ENCODE peak calls at places on chromosomes 16 and 17, in seven cellular contexts. J is A549; A is effector memory CD4-positive, alpha-beta T cell; N is K562; V is trophoblast cell; I is DND-41; P is PC-3. T is an unnamed sample.

GRCh38 chr17:4344926-4345325 is 21.5 kb downstream of the UBE2G1 start:
- DNase-seq in J (no peak), A (no peak), N (no peak), V (no peak), I (no peak), P (no peak), T (no peak)

GRCh38 chr16:13767215-13767614 is 152.7 kb upstream of the ERCC4 start:
- DNase-seq in J (no peak), A (no peak), N (no peak), V (no peak), I (no peak), P (no peak), T (peak)

GRCh38 chr16:56401482-56401881 is 23.9 kb downstream of the AMFR start:
- DNase-seq in J (peak), A (no peak), N (peak), V (peak), I (no peak), P (peak), T (no peak)

GRCh38 chr16:88694221-88695087 is 8.1 kb upstream of the SNAI3 start:
- DNase-seq in J (no peak), A (no peak), N (no peak), V (no peak), I (no peak), P (no peak), T (no peak)

GRCh38 chr17:49993423-49994037 is 1.5 kb downstream of the DLX3 start:
- DNase-seq in J (no peak), A (no peak), N (no peak), V (peak), I (no peak), P (peak), T (no peak)

GRCh38 chr16:67547423-67548264 is 14.7 kb upstream of the CTCF start:
- DNase-seq in J (no peak), A (peak), N (no peak), V (no peak), I (peak), P (no peak), T (no peak)

GRCh38 chr17:75875182-75875939 is 3.0 kb downstream of the TRIM47 start:
- DNase-seq in J (no peak), A (no peak), N (no peak), V (no peak), I (no peak), P (no peak), T (no peak)

GRCh38 chr17:65698381-65699061 is 137.1 kb upstream of the AXIN2 start:
- DNase-seq in J (peak), A (no peak), N (no peak), V (peak), I (no peak), P (no peak), T (no peak)

GRCh38 chr16:14322186-14322585 is 251.1 kb downstream of the MRTFB start:
- DNase-seq in J (no peak), A (no peak), N (no peak), V (no peak), I (no peak), P (no peak), T (no peak)

GRCh38 chr16:58661199-58661830 is 23.3 kb downstream of the SLC38A7 start:
- DNase-seq in J (peak), A (no peak), N (peak), V (peak), I (no peak), P (peak), T (no peak)

GRCh38 chr16:12455287-12455798 is 348.3 kb downstream of the CPPED1 start:
- DNase-seq in J (peak), A (no peak), N (peak), V (peak), I (peak), P (peak), T (no peak)

GRCh38 chr16:15796885-15797284 is 59.9 kb downstream of the MYH11 start:
- DNase-seq in J (no peak), A (no peak), N (no peak), V (no peak), I (no peak), P (no peak), T (no peak)

GRCh38 chr16:67241008-67241900 is 6.0 kb downstream of the FHOD1 start:
- DNase-seq in J (peak), A (no peak), N (peak), V (peak), I (no peak), P (peak), T (no peak)

GRCh38 chr17:31587462-31587861 is 196.0 kb downstream of the RAB11FIP4 start:
- DNase-seq in J (no peak), A (no peak), N (no peak), V (no peak), I (no peak), P (no peak), T (no peak)

GRCh38 chr16:27860091-27860490 is 203.4 kb downstream of the GSG1L start:
- DNase-seq in J (no peak), A (no peak), N (no peak), V (no peak), I (no peak), P (no peak), T (no peak)

GRCh38 chr17:76243826-76244679 is 3.8 kb upstream of the RNF157 start:
- DNase-seq in J (no peak), A (no peak), N (no peak), V (peak), I (peak), P (no peak), T (no peak)

GRCh38 chr16:87064731-87065720 is 252.2 kb downstream of the C16orf95 start:
- DNase-seq in J (no peak), A (no peak), N (no peak), V (no peak), I (no peak), P (no peak), T (no peak)

GRCh38 chr17:51258756-51259573 is 884 bp downstream of the MBTD1 start:
- DNase-seq in J (peak), A (no peak), N (peak), V (peak), I (peak), P (peak), T (no peak)

GRCh38 chr17:32335647-32336046 is 6.3 kb downstream of the C17orf75 start:
- DNase-seq in J (no peak), A (no peak), N (no peak), V (no peak), I (no peak), P (no peak), T (no peak)

GRCh38 chr16:51853586-51853985 is 693.4 kb downstream of the TOX3 start:
- DNase-seq in J (no peak), A (no peak), N (no peak), V (no peak), I (no peak), P (no peak), T (no peak)

GRCh38 chr17:66495035-66495434 is 192.6 kb downstream of the PRKCA start:
- DNase-seq in J (no peak), A (no peak), N (no peak), V (no peak), I (no peak), P (no peak), T (no peak)

GRCh38 chr17:12041316-12041715 is 20.6 kb downstream of the MAP2K4 start:
- DNase-seq in J (peak), A (no peak), N (no peak), V (peak), I (no peak), P (peak), T (no peak)

GRCh38 chr16:50598256-50598894 is 50.2 kb downstream of the NKD1 start:
- DNase-seq in J (no peak), A (no peak), N (no peak), V (no peak), I (no peak), P (no peak), T (no peak)

GRCh38 chr17:7290685-7291084 is 3.8 kb downstream of the YBX2 start:
- DNase-seq in J (no peak), A (no peak), N (no peak), V (no peak), I (no peak), P (no peak), T (no peak)

GRCh38 chr16:12613131-12613991 is 190.3 kb downstream of the CPPED1 start:
- DNase-seq in J (peak), A (no peak), N (peak), V (peak), I (peak), P (peak), T (no peak)

GRCh38 chr17:47694818-47695663 is 1.1 kb downstream of the TBKBP1 start:
- DNase-seq in J (no peak), A (no peak), N (peak), V (peak), I (peak), P (peak), T (no peak)

GRCh38 chr16:67661101-67661661 is 421 bp downstream of the PARD6A start:
- DNase-seq in J (peak), A (no peak), N (no peak), V (peak), I (no peak), P (peak), T (no peak)

GRCh38 chr16:30964540-30965226 is 7.1 kb downstream of the SETD1A start:
- DNase-seq in J (no peak), A (no peak), N (no peak), V (no peak), I (no peak), P (no peak), T (no peak)

GRCh38 chr17:75078097-75079022 is 9.4 kb upstream of the SLC16A5 start:
- DNase-seq in J (peak), A (no peak), N (no peak), V (peak), I (no peak), P (peak), T (no peak)

GRCh38 chr16:17266606-17267313 is 204.0 kb downstream of the XYLT1 start:
- DNase-seq in J (no peak), A (no peak), N (no peak), V (no peak), I (no peak), P (no peak), T (no peak)

GRCh38 chr17:75695141-75695829 is 26.0 kb upstream of the ITGB4 start:
- DNase-seq in J (peak), A (no peak), N (no peak), V (no peak), I (no peak), P (peak), T (no peak)

GRCh38 chr17:62919388-62919787 is 46.6 kb upstream of the TANC2 start:
- DNase-seq in J (peak), A (no peak), N (peak), V (no peak), I (no peak), P (peak), T (no peak)

GRCh38 chr16:86994651-86995171 is 322.5 kb downstream of the C16orf95 start:
- DNase-seq in J (peak), A (no peak), N (peak), V (no peak), I (no peak), P (peak), T (no peak)

GRCh38 chr17:72004011-72004427 is 116.8 kb upstream of the SOX9 start:
- DNase-seq in J (peak), A (no peak), N (no peak), V (no peak), I (no peak), P (peak), T (no peak)

GRCh38 chr17:79541038-79541437 is 69.8 kb downstream of the RBFOX3 start:
- DNase-seq in J (no peak), A (no peak), N (no peak), V (no peak), I (no peak), P (no peak), T (no peak)

GRCh38 chr17:77366558-77367245 is 225.9 kb downstream of the SEC14L1 start:
- DNase-seq in J (no peak), A (no peak), N (no peak), V (no peak), I (no peak), P (no peak), T (no peak)

GRCh38 chr16:86962913-86963312 is 354.3 kb downstream of the C16orf95 start:
- DNase-seq in J (no peak), A (no peak), N (peak), V (no peak), I (no peak), P (no peak), T (no peak)

GRCh38 chr16:47056704-47057630 is 83.5 kb upstream of the DNAJA2 start:
- DNase-seq in J (no peak), A (no peak), N (no peak), V (no peak), I (no peak), P (no peak), T (no peak)

GRCh38 chr17:61335105-61335844 is 64.4 kb upstream of the TBX2 start:
- DNase-seq in J (peak), A (no peak), N (no peak), V (no peak), I (no peak), P (peak), T (no peak)
- H3K27ac ChIP-seq in J (peak), A (no peak), N (no peak), V (no peak), I (no peak), P (peak), T (no peak)

DNA sequence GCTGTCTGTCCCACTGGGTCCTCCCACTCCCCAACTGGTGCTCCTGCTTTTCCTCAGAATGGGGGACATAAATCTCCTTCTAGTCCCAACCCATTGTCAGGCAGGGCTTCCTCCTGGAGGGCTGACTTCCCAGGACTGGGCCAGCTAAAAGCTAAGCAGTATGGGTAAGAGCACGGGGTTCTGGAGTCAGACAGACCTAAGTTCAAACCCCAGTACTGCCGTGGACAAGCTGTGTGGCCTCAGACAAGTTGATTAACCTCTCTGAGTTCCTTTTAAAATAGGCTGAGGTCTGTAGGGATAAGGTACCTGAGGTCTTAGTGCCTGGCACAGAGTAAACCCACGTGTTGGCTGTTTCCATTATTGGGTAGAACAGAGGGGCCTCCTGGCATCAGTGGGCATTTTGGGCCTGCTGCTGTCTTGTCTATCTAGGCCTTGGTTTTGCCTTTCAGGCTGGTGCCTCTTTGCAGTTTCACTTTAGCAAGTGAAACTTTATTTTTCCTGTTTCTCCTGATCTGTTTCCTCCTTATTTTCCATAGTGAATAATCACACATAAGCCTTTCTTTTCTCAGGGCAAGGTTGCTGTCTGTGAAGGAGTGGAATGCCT is 114.6 kb downstream of the PRKCB start:
- DNase-seq in J (no peak), A (no peak), N (no peak), V (no peak), I (no peak), P (no peak), T (no peak)
- H3K27ac ChIP-seq in J (no peak), A (peak), N (peak), V (no peak), I (peak), P (no peak), T (peak)

GRCh38 chr17:41019415-41019814 is 7.6 kb downstream of the KRTAP1-5 start:
- DNase-seq in J (no peak), A (no peak), N (no peak), V (no peak), I (no peak), P (no peak), T (no peak)

GRCh38 chr17:41013606-41014005 is 4.7 kb upstream of the KRTAP3-1 start:
- DNase-seq in J (no peak), A (no peak), N (no peak), V (no peak), I (no peak), P (no peak), T (no peak)

GRCh38 chr17:41013181-41013580 is 4.3 kb upstream of the KRTAP3-1 start:
- DNase-seq in J (no peak), A (no peak), N (no peak), V (no peak), I (no peak), P (peak), T (peak)

GRCh38 chr17:41015473-41015872 is 6.5 kb upstream of the KRTAP3-1 start:
- DNase-seq in J (no peak), A (no peak), N (no peak), V (no peak), I (no peak), P (no peak), T (no peak)

GRCh38 chr17:41016578-41017215 is 7.8 kb upstream of the KRTAP3-1 start:
- DNase-seq in J (no peak), A (no peak), N (no peak), V (no peak), I (no peak), P (no peak), T (no peak)
- H3K27ac ChIP-seq in J (no peak), A (no peak), N (no peak), V (no peak), I (no peak), P (no peak), T (no peak)

DNA sequence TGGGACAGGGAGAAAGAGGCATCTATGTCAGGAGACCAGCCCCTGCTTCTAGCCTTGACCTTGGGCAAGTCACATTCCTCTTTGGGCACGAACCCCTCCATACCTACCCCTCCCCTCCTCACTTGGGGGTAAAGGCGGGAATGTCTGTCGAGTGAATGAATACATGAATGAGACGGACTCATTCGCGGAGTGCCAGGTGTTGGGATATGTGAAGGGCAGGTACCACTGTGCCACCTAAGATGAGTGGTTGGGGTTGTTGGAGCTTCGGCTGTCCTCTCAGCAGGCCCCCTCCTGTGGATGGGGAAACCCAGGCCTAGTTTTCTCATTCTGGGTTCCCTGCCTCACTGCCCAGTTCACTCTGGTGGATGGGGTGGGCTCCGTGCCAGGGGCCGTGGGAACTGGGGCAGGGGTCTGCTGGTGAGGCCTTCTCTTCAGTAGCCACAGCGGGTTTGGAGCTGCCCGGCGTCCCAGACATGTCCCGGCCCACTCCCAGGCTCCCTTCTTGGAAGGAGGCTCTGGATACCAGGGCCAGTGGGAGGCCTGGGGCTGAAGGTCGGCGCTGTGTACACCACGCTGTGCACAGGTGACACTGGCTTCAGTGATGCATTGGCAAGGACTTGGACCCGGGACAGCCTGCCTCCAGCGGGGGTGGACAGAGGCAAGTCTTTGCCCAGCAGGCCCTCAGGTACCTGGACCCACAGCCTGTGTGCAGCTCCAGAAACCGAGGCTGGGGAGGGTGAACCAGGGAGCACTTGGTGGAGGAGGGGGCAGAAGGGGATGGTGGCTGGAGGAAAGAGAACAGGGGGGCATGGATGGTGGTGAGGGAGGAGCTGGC is 5.6 kb downstream of the GLIS2 start:
- DNase-seq in J (no peak), A (no peak), N (no peak), V (no peak), I (no peak), P (no peak), T (no peak)
- H3K27ac ChIP-seq in J (no peak), A (no peak), N (no peak), V (no peak), I (no peak), P (no peak), T (no peak)

GRCh38 chr17:8479431-8479947 is 43.8 kb downstream of the NDEL1 start:
- DNase-seq in J (no peak), A (no peak), N (no peak), V (no peak), I (no peak), P (no peak), T (no peak)
- H3K27ac ChIP-seq in J (no peak), A (no peak), N (no peak), V (no peak), I (no peak), P (no peak), T (no peak)

DNA sequence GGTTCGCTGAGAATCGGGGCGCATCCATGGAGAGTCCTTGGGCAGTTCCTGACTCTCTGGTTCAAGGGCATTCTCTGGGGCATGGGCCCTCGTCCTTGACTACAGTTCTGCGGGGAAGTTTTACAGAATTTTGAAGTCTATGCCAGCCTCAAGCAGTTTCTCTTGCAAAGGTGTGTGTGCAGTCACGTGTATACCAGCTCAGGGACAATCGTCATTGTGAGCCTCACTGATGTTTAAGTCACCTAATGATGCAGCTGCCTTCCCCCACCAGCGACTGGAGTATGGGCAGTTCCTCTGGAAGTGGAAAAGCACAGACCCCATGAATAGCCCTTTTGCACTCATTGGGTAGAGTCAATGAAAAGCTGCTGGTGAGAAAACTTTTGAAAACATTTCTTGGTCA is 1.3 kb downstream of the PLCG2 start:
- DNase-seq in J (no peak), A (no peak), N (no peak), V (no peak), I (no peak), P (no peak), T (no peak)
- H3K27ac ChIP-seq in J (no peak), A (no peak), N (no peak), V (no peak), I (no peak), P (no peak), T (no peak)

DNA sequence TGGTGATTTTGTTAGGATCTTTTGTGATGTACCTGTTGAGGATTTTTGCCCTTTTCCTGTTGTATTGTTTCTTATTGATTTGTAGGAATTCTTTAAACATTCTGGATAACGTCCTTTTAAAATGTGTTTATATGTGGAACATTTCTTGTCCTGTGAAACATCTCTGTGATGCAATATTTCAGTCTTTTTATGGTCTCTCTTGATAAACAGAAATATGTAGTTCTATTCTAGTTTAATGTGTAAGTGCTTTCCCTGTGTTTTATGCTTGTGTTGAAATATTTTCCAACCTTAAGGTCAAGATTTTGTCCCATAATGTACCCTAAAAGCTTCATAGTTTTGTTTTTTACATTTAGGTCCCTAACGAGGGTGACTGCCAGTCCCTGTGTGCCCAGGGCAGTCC is 44.0 kb downstream of the RPTOR start:
- DNase-seq in J (no peak), A (no peak), N (no peak), V (no peak), I (no peak), P (no peak), T (no peak)
- H3K27ac ChIP-seq in J (no peak), A (no peak), N (no peak), V (no peak), I (no peak), P (no peak), T (peak)

DNA sequence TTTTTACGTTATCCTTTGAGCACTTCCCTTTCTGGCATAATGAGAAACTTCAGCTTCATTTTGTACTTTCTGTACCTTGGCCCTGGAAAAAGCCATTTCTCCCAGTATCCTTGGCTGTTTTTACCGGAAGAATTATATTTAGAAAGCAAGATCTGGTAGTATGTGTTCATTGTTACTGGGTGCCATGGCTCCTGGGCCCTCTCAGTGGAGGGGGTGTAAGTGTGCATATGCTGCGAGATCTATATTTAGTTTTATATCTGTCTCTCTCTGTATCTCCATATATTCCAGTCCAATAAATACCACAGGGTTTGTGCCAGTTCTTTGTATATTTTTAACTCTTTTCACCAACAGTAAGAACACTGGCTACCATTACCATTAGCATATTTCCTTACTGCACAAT is 17.7 kb downstream of the ATP2C2 start:
- DNase-seq in J (no peak), A (no peak), N (no peak), V (no peak), I (no peak), P (no peak), T (no peak)
- H3K27ac ChIP-seq in J (no peak), A (no peak), N (no peak), V (no peak), I (no peak), P (no peak), T (no peak)